ENCODE peak calls at places on chromosome 9, in seven cellular contexts. G, F, V, P, O, E and D are unnamed samples.

GRCh38 chr9:35488566-35489312 is 1.2 kb upstream of the RUSC2 start:
- DNase-seq in G (no peak), F (peak; percentile 29), V (no peak), P (no peak), O (peak; percentile 39), E (no peak), D (no peak)

GRCh38 chr9:85444243-85444642 is 297.5 kb downstream of the AGTPBP1 start:
- DNase-seq in G (no peak), F (no peak), V (no peak), P (no peak), O (no peak), E (no peak), D (no peak)

GRCh38 chr9:112546149-112547012 is 59.8 kb downstream of the KIAA1958 start:
- DNase-seq in G (no peak), F (peak; percentile 52), V (no peak), P (no peak), O (no peak), E (no peak), D (no peak)

GRCh38 chr9:136629879-136630661 is 32.6 kb upstream of the EGFL7 start:
- DNase-seq in G (peak; percentile 64), F (peak; percentile 86), V (peak; percentile 54), P (peak; percentile 61), O (peak; percentile 54), E (peak; percentile 77), D (no peak)

GRCh38 chr9:85212887-85213286 is 528.9 kb downstream of the AGTPBP1 start:
- DNase-seq in G (no peak), F (no peak), V (no peak), P (no peak), O (no peak), E (no peak), D (peak; percentile 3)

GRCh38 chr9:2725929-2726328 is 8.6 kb downstream of the KCNV2 start:
- DNase-seq in G (no peak), F (no peak), V (no peak), P (no peak), O (no peak), E (no peak), D (no peak)

GRCh38 chr9:4630836-4631235 is 31.3 kb upstream of the PLPP6 start:
- DNase-seq in G (no peak), F (peak; percentile 62), V (no peak), P (no peak), O (no peak), E (no peak), D (no peak)

GRCh38 chr9:23502004-23502403 is 324.0 kb downstream of the ELAVL2 start:
- DNase-seq in G (no peak), F (no peak), V (no peak), P (no peak), O (no peak), E (no peak), D (no peak)

GRCh38 chr9:110887276-110887675 is 151.0 kb downstream of the LPAR1 start:
- DNase-seq in G (no peak), F (no peak), V (no peak), P (no peak), O (no peak), E (no peak), D (no peak)

GRCh38 chr9:78967557-78968212 is 604.1 kb upstream of the TLE4 start:
- DNase-seq in G (no peak), F (no peak), V (no peak), P (no peak), O (no peak), E (no peak), D (no peak)

GRCh38 chr9:110835404-110835803 is 166.8 kb downstream of the MUSK start:
- DNase-seq in G (no peak), F (peak; percentile 25), V (no peak), P (no peak), O (no peak), E (no peak), D (no peak)

DNA sequence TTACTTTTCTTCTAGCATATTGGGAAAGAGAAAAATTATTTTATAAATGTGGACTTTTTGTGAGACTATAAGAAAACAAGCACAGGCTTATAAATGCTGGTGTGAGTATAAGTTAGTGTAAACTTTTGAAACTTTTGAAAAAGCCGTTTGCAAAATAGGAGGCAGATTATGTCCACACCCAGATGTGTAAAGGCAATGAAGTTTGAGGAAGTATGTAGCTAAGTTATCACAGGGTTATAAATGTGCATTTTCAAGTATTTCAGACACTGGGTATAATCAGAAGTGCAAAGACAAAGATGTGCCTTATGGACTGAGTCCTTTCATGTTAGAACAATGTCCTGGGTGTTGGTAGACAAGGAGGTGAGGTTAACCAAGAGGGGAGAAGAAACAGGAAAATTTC is 85.5 kb downstream of the ANXA1 start:
- DNase-seq in G (no peak), F (no peak), V (no peak), P (no peak), O (no peak), E (no peak), D (no peak)
- H3K4me1 ChIP-seq in G (no peaks in the 10 kb centered on the region), F (peaks cover 2% of the 10 kb centered on the region), V (no peaks in the 10 kb centered on the region), P (peaks cover 15% of the 10 kb centered on the region), O (no peaks in the 10 kb centered on the region), E (no peaks in the 10 kb centered on the region), D (no peaks in the 10 kb centered on the region)

GRCh38 chr9:121284733-121285451 is 16.9 kb downstream of the GSN start:
- DNase-seq in G (no peak), F (no peak), V (no peak), P (peak; percentile 12), O (no peak), E (no peak), D (no peak)
- H3K4me1 ChIP-seq in G (no peaks in the 10 kb centered on the region), F (peaks cover 38% of the 10 kb centered on the region), V (peaks cover 100% of the 10 kb centered on the region), P (peaks cover 100% of the 10 kb centered on the region), O (peaks cover 62% of the 10 kb centered on the region), E (peaks cover 55% of the 10 kb centered on the region), D (peaks cover 84% of the 10 kb centered on the region)

DNA sequence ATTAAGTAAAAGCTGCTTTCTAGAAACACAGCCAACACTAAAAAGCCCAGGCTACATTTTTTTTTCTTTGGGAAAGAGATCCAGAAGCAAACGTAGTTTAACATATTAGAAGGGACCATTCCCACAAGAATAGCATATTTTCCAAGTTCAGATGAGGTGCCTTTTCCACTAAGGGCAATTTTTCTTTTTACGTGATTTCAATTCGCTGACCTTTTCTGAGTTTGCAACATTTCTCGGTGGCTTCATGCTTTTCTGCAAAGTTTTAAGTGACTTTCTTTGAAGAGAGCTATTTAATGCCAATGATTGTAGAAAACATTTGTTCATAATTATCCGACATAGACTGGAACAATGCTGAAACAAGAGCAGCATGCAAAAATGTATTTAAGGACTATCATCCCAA is 55.1 kb downstream of the MAPKAP1 start:
- DNase-seq in G (no peak), F (no peak), V (no peak), P (no peak), O (no peak), E (no peak), D (no peak)
- H3K4me1 ChIP-seq in G (peaks cover 13% of the 10 kb centered on the region), F (peaks cover 82% of the 10 kb centered on the region), V (peaks cover 24% of the 10 kb centered on the region), P (peaks cover 62% of the 10 kb centered on the region), O (peaks cover 4% of the 10 kb centered on the region), E (no peaks in the 10 kb centered on the region), D (peaks cover 47% of the 10 kb centered on the region)

GRCh38 chr9:33297455-33297854 is 7.1 kb downstream of the NFX1 start:
- DNase-seq in G (no peak), F (no peak), V (peak; percentile 29), P (no peak), O (peak; percentile 18), E (peak; percentile 75), D (no peak)

GRCh38 chr9:33290994-33291397 is 680 bp downstream of the NFX1 start:
- DNase-seq in G (no peak), F (no peak), V (no peak), P (no peak), O (no peak), E (no peak), D (no peak)

GRCh38 chr9:33293782-33294181 is 3.5 kb downstream of the NFX1 start:
- DNase-seq in G (no peak), F (no peak), V (no peak), P (no peak), O (no peak), E (no peak), D (no peak)

GRCh38 chr9:33294670-33295432 is 4.5 kb downstream of the NFX1 start:
- DNase-seq in G (no peak), F (no peak), V (no peak), P (no peak), O (no peak), E (no peak), D (no peak)

DNA sequence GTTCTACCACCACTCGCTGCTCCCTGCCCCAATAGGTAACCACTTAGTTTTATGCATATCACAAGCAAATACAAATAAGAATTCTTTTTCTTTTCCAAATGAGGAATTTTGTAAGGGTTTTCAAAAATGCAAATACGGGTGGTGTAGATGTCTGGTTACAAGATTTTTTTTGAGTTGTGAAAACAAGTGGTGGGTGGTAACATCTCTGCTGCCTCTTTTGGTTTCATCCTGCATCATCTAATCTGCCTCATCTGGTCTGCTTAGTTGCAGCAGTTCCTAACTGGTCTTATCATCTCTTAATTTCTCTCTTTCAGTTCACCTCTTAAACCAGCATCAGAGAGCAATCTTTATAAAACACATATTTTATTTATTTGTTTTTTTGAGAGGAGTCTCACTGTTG is 5.3 kb downstream of the NFX1 start:
- DNase-seq in G (no peak), F (no peak), V (no peak), P (no peak), O (no peak), E (no peak), D (no peak)
- H3K4me1 ChIP-seq in G (peaks cover 80% of the 10 kb centered on the region), F (peaks cover 5% of the 10 kb centered on the region), V (peaks cover 99% of the 10 kb centered on the region), P (peaks cover 91% of the 10 kb centered on the region), O (peaks cover 69% of the 10 kb centered on the region), E (peaks cover 19% of the 10 kb centered on the region), D (peaks cover 6% of the 10 kb centered on the region)

DNA sequence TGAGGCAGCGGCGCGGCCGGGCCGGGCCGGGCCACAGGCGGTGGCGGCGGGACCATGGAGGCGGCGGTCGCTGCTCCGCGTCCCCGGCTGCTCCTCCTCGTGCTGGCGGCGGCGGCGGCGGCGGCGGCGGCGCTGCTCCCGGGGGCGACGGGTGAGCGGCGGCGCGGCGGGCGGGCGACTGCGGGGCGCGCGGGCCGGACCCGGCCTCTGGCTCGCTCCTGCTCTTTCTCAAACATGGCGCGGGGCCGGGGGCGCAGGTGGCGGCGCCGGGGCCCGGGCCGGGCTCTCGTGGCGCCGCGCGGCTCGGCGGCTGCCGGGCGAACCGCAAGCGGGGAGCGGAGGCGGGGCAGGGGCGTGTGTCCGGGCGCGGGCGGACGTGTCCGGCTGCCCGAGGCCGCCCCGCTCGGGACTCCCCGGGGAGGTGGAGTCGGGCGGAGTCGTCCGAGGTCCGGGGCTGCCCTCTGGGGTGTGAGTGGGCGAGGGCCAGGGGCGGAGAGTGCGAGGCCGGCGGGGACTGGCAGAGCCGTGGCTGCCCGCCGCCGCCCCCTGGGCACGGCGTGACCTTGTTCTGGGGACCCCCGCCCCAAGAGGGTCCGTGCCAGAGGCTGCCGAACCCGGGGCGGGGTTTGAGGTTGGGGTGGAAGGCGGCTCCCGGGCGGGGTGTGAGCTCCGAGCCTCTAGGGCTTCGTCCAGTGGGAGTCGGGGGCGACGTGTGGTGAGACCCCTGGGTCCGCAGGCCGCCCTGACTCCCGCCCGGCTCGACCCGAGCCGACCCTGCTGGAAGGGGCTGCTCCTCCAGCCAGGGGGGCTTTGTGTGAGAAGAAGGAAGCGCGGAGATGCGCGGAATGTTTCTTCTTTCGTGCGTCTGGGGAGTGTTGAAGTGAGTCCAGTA is 485 bp downstream of the TGFBR1 start:
- DNase-seq in G (peak; percentile 37), F (peak; percentile 62), V (peak; percentile 82), P (peak; percentile 85), O (peak; percentile 69), E (peak; percentile 80), D (peak; percentile 68)
- H3K4me1 ChIP-seq in G (peaks cover 55% of the 10 kb centered on the region), F (peaks cover 41% of the 10 kb centered on the region), V (peaks cover 60% of the 10 kb centered on the region), P (peaks cover 63% of the 10 kb centered on the region), O (peaks cover 20% of the 10 kb centered on the region), E (no peaks in the 10 kb centered on the region), D (peaks cover 19% of the 10 kb centered on the region)

GRCh38 chr9:120911295-120911843 is 15.2 kb downstream of the TRAF1 start:
- DNase-seq in G (no peak), F (peak; percentile 44), V (no peak), P (no peak), O (no peak), E (no peak), D (no peak)
- H3K4me1 ChIP-seq in G (peaks cover 61% of the 10 kb centered on the region), F (peaks cover 17% of the 10 kb centered on the region), V (peaks cover 9% of the 10 kb centered on the region), P (peaks cover 25% of the 10 kb centered on the region), O (no peaks in the 10 kb centered on the region), E (no peaks in the 10 kb centered on the region), D (peaks cover 10% of the 10 kb centered on the region)